ENCODE peak calls at places on chromosomes 11 and 22, in six cellular contexts. L is AG04450, X is IMR-90, V is brain microvascular endothelial cell, D is spleen, Z is sigmoid colon. Y is an unnamed sample.
A peak's percentile ranks its signal among the peaks of the same experiment; 100 is the strongest.

GRCh38 chr11:33478111-33478573 is 221.0 kb downstream of the HIPK3 start:
- DNase-seq in L (no peak), X (no peak), V (no peak), D (no peak), Z (no peak), Y (no peak)

GRCh38 chr11:132453411-132453810 is 1078.9 kb downstream of the OPCML start:
- DNase-seq in L (no peak), X (no peak), V (peak; percentile 7), D (no peak), Z (no peak), Y (no peak)

GRCh38 chr11:6321961-6322362 is 1.7 kb upstream of the CAVIN3 start:
- DNase-seq in L (no peak), X (peak; percentile 82), V (peak; percentile 11), D (no peak), Z (no peak), Y (no peak)

GRCh38 chr11:70546179-70546940 is 148.0 kb downstream of the CTTN start:
- DNase-seq in L (no peak), X (no peak), V (no peak), D (peak; percentile 62), Z (no peak), Y (no peak)

GRCh38 chr11:119175493-119176077 is 7.1 kb downstream of the NLRX1 start:
- DNase-seq in L (no peak), X (peak; percentile 58), V (no peak), D (no peak), Z (no peak), Y (no peak)

GRCh38 chr22:48709453-48709852 is 1118.2 kb downstream of the BRD1 start:
- DNase-seq in L (no peak), X (no peak), V (no peak), D (peak; percentile 69), Z (peak; percentile 46), Y (no peak)

GRCh38 chr22:22877523-22878210 is 9.9 kb upstream of the IGLL5 start:
- DNase-seq in L (peak; percentile 16), X (peak; percentile 45), V (peak; percentile 36), D (peak; percentile 88), Z (no peak), Y (no peak)

GRCh38 chr11:71481101-71481960 is 28.3 kb downstream of the NADSYN1 start:
- DNase-seq in L (no peak), X (no peak), V (no peak), D (peak; percentile 52), Z (no peak), Y (no peak)

GRCh38 chr22:20172038-20172613 is 21.3 kb upstream of the CCDC188 start:
- DNase-seq in L (no peak), X (no peak), V (no peak), D (no peak), Z (no peak), Y (no peak)

GRCh38 chr11:73757598-73757997 is 3.3 kb downstream of the RAB6A start:
- DNase-seq in L (no peak), X (no peak), V (no peak), D (no peak), Z (no peak), Y (no peak)

GRCh38 chr11:1573077-1573846 is 1.2 kb upstream of the DUSP8 start:
- DNase-seq in L (no peak), X (no peak), V (no peak), D (no peak), Z (peak; percentile 74), Y (no peak)

GRCh38 chr22:24594569-24595120 is 1.8 kb upstream of the LRRC75B start:
- DNase-seq in L (no peak), X (no peak), V (no peak), D (no peak), Z (no peak), Y (no peak)

GRCh38 chr11:84524422-84525051 is 1102.6 kb downstream of the DLG2 start:
- DNase-seq in L (no peak), X (peak; percentile 25), V (no peak), D (no peak), Z (no peak), Y (peak; percentile 50)

GRCh38 chr11:46661836-46662235 is 38.6 kb downstream of the ARHGAP1 start:
- DNase-seq in L (no peak), X (no peak), V (no peak), D (no peak), Z (no peak), Y (no peak)

GRCh38 chr11:13137778-13138400 is 128.8 kb downstream of the RASSF10 start:
- DNase-seq in L (no peak), X (peak; percentile 41), V (no peak), D (no peak), Z (no peak), Y (no peak)

GRCh38 chr22:19885841-19886592 is 31.3 kb upstream of the GNB1L start:
- DNase-seq in L (no peak), X (no peak), V (no peak), D (peak; percentile 78), Z (peak; percentile 62), Y (no peak)

GRCh38 chr11:75133976-75134375 is 16.9 kb upstream of the SLCO2B1 start:
- DNase-seq in L (no peak), X (no peak), V (no peak), D (no peak), Z (no peak), Y (no peak)

GRCh38 chr11:68043349-68044144 is 4.7 kb downstream of the TCIRG1 start:
- DNase-seq in L (no peak), X (peak; percentile 66), V (peak; percentile 83), D (peak; percentile 75), Z (peak; percentile 85), Y (no peak)

GRCh38 chr11:80297808-80298460 is 857.1 kb upstream of the TENM4 start:
- DNase-seq in L (peak; percentile 15), X (peak; percentile 82), V (peak; percentile 82), D (no peak), Z (no peak), Y (no peak)

GRCh38 chr11:126416542-126417090 is 61.1 kb downstream of the ST3GAL4 start:
- DNase-seq in L (no peak), X (peak; percentile 68), V (peak; percentile 78), D (peak; percentile 94), Z (peak; percentile 96), Y (no peak)

GRCh38 chr22:48179571-48180546 is 1417.4 kb downstream of the TBC1D22A start:
- DNase-seq in L (no peak), X (no peak), V (no peak), D (no peak), Z (no peak), Y (no peak)

DNA sequence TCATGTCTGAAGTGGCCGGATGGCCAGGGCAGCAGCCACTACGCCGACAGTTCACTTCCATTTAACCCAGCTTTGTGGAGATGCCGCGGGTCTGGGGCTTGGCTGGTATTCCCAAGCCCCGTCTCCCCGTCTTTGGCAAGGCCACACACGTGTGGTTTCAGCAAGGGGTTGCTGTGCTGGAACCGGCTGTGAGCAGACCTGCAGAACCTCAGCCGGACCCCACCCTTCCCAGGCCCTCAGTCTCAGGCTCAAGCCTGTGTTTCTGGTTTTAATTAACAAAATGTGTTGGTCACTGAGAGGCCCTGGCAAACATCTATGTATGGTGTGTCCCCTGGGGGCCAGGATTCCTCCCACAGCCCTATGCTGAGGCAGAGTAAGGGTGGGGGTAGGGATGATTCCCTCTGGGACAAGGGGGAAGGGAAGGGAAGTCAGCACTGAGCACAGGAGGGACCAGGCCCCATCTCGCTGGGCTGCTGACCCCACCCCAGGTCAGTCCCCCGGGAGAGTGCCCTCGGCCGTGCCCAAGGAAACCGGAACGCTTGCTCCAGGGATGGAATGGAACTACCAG is 9.3 kb downstream of the OSBPL5 start:
- DNase-seq in L (no peak), X (no peak), V (no peak), D (peak; percentile 64), Z (peak; percentile 59), Y (no peak)
- H3K27ac ChIP-seq in L (peak overlapping the region; percentile 21), X (peak overlapping the region; percentile 16), V (peak overlapping the region; percentile 20), D (no peak overlapping the region), Z (peak overlapping the region; percentile 76), Y (no peak overlapping the region)

GRCh38 chr22:33057363-33057995 is 702 bp downstream of the SYN3 start:
- DNase-seq in L (no peak), X (no peak), V (no peak), D (no peak), Z (no peak), Y (no peak)
- H3K4me3 ChIP-seq in L (no peak overlapping the region), X (no peak overlapping the region), V (no peak overlapping the region), D (no peak overlapping the region), Z (peak overlapping the region; percentile 4), Y (peak overlapping the region; percentile 67)

GRCh38 chr11:129854229-129854805 is 38.7 kb downstream of the TMEM45B start:
- DNase-seq in L (no peak), X (no peak), V (no peak), D (no peak), Z (no peak), Y (no peak)

GRCh38 chr11:129852125-129852740 is 36.6 kb downstream of the TMEM45B start:
- DNase-seq in L (no peak), X (no peak), V (no peak), D (no peak), Z (no peak), Y (no peak)

GRCh38 chr11:129853508-129854228 is 38.0 kb downstream of the TMEM45B start:
- DNase-seq in L (no peak), X (peak; percentile 49), V (no peak), D (no peak), Z (no peak), Y (no peak)

GRCh38 chr11:129846508-129847335 is 31.1 kb downstream of the TMEM45B start:
- DNase-seq in L (peak; percentile 80), X (peak; percentile 92), V (peak; percentile 95), D (no peak), Z (no peak), Y (peak; percentile 5)

GRCh38 chr11:129849447-129850130 is 33.9 kb downstream of the TMEM45B start:
- DNase-seq in L (no peak), X (no peak), V (no peak), D (peak; percentile 58), Z (no peak), Y (no peak)
- H3K27ac ChIP-seq in L (no peak overlapping the region), X (no peak overlapping the region), V (no peak overlapping the region), D (no peak overlapping the region), Z (no peak overlapping the region), Y (no peak overlapping the region)

GRCh38 chr11:102448869-102449224 is 3.7 kb downstream of the TMEM123 start:
- DNase-seq in L (no peak), X (no peak), V (no peak), D (no peak), Z (no peak), Y (no peak)
- H3K4me3 ChIP-seq in L (no peak overlapping the region), X (no peak overlapping the region), V (no peak overlapping the region), D (no peak overlapping the region), Z (no peak overlapping the region), Y (no peak overlapping the region)

DNA sequence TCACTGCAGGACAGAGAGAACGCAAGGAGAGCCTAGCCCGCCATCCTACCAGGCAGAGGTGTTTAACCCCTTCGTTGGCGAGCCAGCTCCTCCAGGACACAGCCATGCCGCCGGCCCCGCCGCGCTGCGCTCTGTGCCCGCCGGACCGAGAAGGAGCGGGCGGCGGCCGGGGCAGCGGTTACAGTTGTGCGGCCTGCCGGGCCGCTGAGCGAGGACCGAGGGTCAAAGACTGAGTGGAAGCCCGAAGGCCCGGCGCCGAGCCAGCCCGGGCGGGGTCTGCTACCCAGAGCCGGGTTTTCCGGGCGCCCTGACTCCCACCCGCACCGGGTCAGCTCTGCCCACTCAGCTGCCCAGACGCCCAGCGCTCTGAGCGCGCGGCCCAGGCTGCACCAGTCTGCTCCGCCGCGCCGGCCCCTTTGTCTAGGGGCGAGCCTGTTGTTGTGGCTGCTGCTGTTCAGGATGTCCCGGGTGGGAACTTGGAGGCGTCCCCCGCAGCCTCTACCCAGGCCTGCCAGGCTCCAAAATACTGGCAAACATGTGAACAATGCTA is at the start of gene NOX4:
- DNase-seq in L (no peak), X (peak; percentile 48), V (peak; percentile 42), D (peak; percentile 75), Z (peak; percentile 64), Y (no peak)
- H3K27ac ChIP-seq in L (peak within 1 kb of the TSS; percentile 50), X (peak within 1 kb of the TSS; percentile 66), V (peak within 1 kb of the TSS; percentile 75), D (no peak within 1 kb of the TSS), Z (peak within 1 kb of the TSS; percentile 50), Y (no peak within 1 kb of the TSS)